ENCODE peak calls at places on chromosomes 12 and 14, in ten cellular contexts. O is pancreas, P is WERI-Rb-1, V is stomach, Y is GM12878, C is left ventricle myocardium inferior, F is HepG2, S is lung, G is left lung, M is ovary. X is an unnamed sample.
A peak's percentile ranks its signal among the peaks of the same experiment; 100 is the strongest.

GRCh38 chr14:49880267-49881064 is 12.4 kb upstream of the ARF6 start:
- DNase-seq in M (no peak), Y (no peak), P (no peak), C (no peak), S (no peak), G (no peak), F (no peak), O (no peak), V (no peak), X (no peak)

GRCh38 chr12:121829250-121829918 is 25.6 kb downstream of the SETD1B start:
- DNase-seq in O (no peak), C (no peak), V (no peak), Y (no peak), G (no peak), S (no peak), F (no peak), P (no peak), M (no peak), X (no peak)

GRCh38 chr14:22555573-22556011 is 33.4 kb downstream of the DAD1 start:
- DNase-seq in O (no peak), V (no peak), G (no peak), S (no peak), P (no peak), M (no peak), Y (peak; percentile 84), C (no peak), F (no peak), X (no peak)

GRCh38 chr14:100067971-100068959 is 3.0 kb downstream of the EVL start:
- DNase-seq in P (no peak), C (peak; percentile 20), V (peak; percentile 67), M (no peak), O (no peak), G (no peak), F (no peak), Y (peak; percentile 89), S (peak; percentile 50), X (no peak)

GRCh38 chr14:70394674-70395073 is 22.2 kb downstream of the SYNJ2BP start:
- DNase-seq in C (no peak), S (no peak), V (no peak), F (peak; percentile 21), P (no peak), O (no peak), G (no peak), Y (no peak), M (no peak), X (no peak)

GRCh38 chr14:61503167-61503801 is 181.9 kb downstream of the PRKCH start:
- DNase-seq in F (no peak), Y (peak; percentile 94), G (no peak), V (no peak), O (no peak), C (no peak), P (no peak), S (no peak), M (no peak), X (no peak)

GRCh38 chr12:50922820-50923219 is 29.5 kb upstream of the HIGD1C start:
- DNase-seq in M (peak; percentile 39), V (no peak), C (no peak), P (no peak), F (no peak), G (no peak), Y (no peak), O (no peak), S (no peak), X (peak; percentile 75)

GRCh38 chr12:105289114-105289904 is 41.2 kb upstream of the C12orf75 start:
- DNase-seq in F (peak; percentile 21), M (no peak), O (no peak), S (no peak), P (no peak), C (no peak), G (no peak), V (no peak), Y (no peak), X (no peak)

GRCh38 chr12:62250671-62251608 is 9.3 kb upstream of the USP15 start:
- DNase-seq in C (no peak), O (no peak), V (no peak), F (no peak), S (no peak), M (no peak), Y (peak; percentile 39), P (no peak), G (no peak), X (no peak)

GRCh38 chr14:91568626-91569025 is 58.5 kb upstream of the PPP4R3A start:
- DNase-seq in Y (no peak), C (no peak), S (no peak), G (no peak), V (no peak), P (peak; percentile 34), M (no peak), F (peak; percentile 55), O (no peak), X (no peak)

GRCh38 chr12:34291426-34291901 is 269.2 kb downstream of the ALG10 start:
- DNase-seq in G (no peak), C (peak; percentile 8), O (no peak), F (no peak), V (no peak), Y (no peak), M (no peak), S (no peak), P (peak; percentile 1), X (peak; percentile 6)

GRCh38 chr12:46154221-46154975 is 114.4 kb downstream of the SLC38A1 start:
- DNase-seq in S (no peak), Y (no peak), G (no peak), F (no peak), M (no peak), V (no peak), P (no peak), C (no peak), O (no peak), X (no peak)

DNA sequence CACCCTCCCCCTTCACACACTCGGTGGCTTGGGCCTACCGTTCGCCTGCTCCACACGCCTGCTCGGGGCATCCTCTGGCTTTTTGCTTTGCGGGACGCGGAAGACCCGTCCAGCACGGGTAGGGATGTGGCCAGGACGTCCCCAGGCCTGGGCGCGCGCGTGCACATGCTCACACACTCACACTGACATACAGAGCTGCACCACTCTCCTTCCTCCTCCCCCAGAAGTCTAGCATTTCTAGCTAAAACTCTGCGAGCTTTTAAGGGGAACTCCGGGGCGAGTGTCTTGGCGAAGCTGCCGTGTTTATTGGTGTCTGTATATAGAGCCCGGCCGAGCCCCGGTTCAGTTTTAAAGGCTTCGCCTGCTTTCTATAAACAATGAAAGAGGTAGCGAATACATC is 5.0 kb downstream of the TBX5 start:
- DNase-seq in S (no peak), F (no peak), V (no peak), P (no peak), M (no peak), G (no peak), C (peak; percentile 49), Y (no peak), O (no peak), X (no peak)
- H3K9me3 ChIP-seq in S (no peaks in the 10 kb centered on the region), F (no peaks in the 10 kb centered on the region), V (no peaks in the 10 kb centered on the region), P (no peaks in the 10 kb centered on the region), M (no peaks in the 10 kb centered on the region), G (no peaks in the 10 kb centered on the region), C (no peaks in the 10 kb centered on the region), Y (no peaks in the 10 kb centered on the region), O (no peaks in the 10 kb centered on the region), X (no peaks in the 10 kb centered on the region)

DNA sequence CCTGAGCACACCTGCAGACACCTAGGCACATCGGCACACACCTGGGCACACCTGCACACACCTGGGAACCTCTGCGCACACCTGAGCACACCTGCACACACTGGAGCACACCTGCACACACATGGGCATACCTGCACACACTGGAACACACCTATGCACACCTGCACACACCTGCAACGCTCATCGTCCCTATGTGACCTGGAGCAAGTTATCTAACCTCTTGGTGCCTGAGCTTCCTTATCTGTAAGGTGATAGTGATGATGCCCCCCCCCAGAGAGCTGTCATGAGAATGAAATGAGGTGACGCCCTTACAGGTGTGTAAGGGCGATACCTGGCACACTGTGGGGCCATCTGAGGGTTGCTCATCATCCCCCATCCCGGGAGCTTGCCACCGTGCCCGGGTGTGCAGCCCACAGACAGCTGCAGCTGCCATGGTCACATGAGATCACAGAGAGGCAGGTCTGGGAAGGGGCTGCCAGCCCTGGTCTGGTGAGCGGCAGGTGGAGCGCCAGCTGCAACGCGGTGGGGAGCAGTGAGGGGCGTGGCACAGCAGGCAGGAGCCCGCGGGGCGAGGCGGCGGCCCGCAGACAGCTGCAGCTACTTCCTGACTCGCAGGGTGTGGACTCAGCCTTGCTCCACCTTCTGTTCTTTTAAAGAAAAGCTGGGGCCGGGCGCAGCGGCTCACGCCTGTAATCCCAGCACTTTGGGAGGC is 59.9 kb upstream of the FBRSL1 start:
- DNase-seq in G (peak; percentile 84), C (no peak), S (no peak), V (peak; percentile 63), F (no peak), O (peak; percentile 81), P (peak; percentile 96), M (no peak), Y (no peak), X (no peak)
- H3K4me3 ChIP-seq in G (no peak overlapping the region), C (no peak overlapping the region), S (no peak overlapping the region), V (peak overlapping the region; percentile 22), F (no peak overlapping the region), O (no peak overlapping the region), P (peak overlapping the region; percentile 31), M (no peak overlapping the region), Y (no peak overlapping the region), X (no peak overlapping the region)

DNA sequence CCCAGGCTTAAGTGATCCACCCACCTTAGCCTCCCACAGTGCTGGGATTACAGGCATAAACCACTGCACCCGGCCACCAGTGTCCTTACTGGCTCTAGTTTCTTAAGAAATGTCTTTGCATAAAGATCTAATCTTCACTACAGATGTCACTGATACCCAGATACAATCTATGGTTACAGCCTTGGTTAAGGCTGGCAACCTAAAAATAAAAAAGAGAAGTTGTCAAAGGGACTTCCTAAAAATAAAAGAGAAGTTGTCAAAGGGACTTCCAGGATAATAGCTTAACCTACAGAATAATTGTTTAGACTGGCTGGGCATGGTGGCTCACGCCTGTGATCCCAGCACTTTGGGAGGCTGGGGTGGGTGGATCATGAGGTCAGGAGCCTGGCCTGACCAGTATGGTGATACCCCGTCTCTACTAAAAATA is 27.6 kb downstream of the ETFBKMT start:
- DNase-seq in O (no peak), G (no peak), V (no peak), Y (peak; percentile 66), M (no peak), F (no peak), S (no peak), P (no peak), C (no peak), X (no peak)
- H3K9me3 ChIP-seq in O (no peaks in the 10 kb centered on the region), G (no peaks in the 10 kb centered on the region), V (peaks cover 24% of the 10 kb centered on the region), Y (peaks cover 15% of the 10 kb centered on the region), M (no peaks in the 10 kb centered on the region), F (no peaks in the 10 kb centered on the region), S (no peaks in the 10 kb centered on the region), P (peaks cover 3% of the 10 kb centered on the region), C (peaks cover 38% of the 10 kb centered on the region), X (peaks cover 14% of the 10 kb centered on the region)

GRCh38 chr14:33730163-33730562 is 220.7 kb downstream of the EGLN3 start:
- DNase-seq in M (no peak), C (no peak), V (no peak), S (no peak), F (no peak), P (no peak), G (no peak), O (no peak), Y (no peak), X (no peak)

GRCh38 chr14:33728010-33728498 is 222.8 kb downstream of the EGLN3 start:
- DNase-seq in F (no peak), V (no peak), G (no peak), M (no peak), P (no peak), S (no peak), O (no peak), Y (no peak), C (no peak), X (no peak)

DNA sequence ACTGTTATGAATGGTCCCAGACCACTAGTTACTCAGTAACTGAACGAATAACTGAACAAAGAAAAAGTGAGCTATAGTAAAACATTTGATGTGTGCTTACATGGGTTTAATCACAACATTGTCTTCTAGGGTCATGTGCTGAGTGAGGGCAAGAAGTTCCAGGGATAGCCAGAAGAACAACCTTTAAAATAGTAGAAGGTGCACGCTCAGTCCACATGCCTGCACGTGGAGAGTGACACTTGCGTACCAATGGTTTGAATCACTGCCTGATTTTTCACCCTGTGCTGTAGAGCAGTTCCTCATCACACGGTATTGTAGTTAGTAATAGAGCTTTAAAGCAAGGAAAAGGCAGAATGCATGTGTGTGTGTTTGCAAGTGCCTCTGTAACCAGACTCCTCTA is 224.2 kb downstream of the EGLN3 start:
- DNase-seq in M (no peak), V (no peak), P (no peak), Y (no peak), F (no peak), S (no peak), C (no peak), O (no peak), G (no peak), X (no peak)
- H3K4me3 ChIP-seq in M (no peak overlapping the region), V (no peak overlapping the region), P (no peak overlapping the region), Y (no peak overlapping the region), F (no peak overlapping the region), S (no peak overlapping the region), C (no peak overlapping the region), O (no peak overlapping the region), G (no peak overlapping the region), X (no peak overlapping the region)

X was measured in uterus.